ENCODE peak calls at places on chromosome X, in four cellular contexts. W, F, H and D are unnamed samples.

GRCh38 chrX:10076765-10077164 is 80.0 kb upstream of the CLCN4 start:
- DNase-seq in W (no peak), F (no peak), H (no peak), D (no peak)

GRCh38 chrX:153908219-153908875 is 3.9 kb downstream of the AVPR2 start:
- DNase-seq in W (no peak), F (no peak), H (no peak), D (no peak)

GRCh38 chrX:148536961-148537360 is 36.5 kb downstream of the AFF2 start:
- DNase-seq in W (no peak), F (no peak), H (no peak), D (no peak)

GRCh38 chrX:38878674-38879375 is 77.6 kb downstream of the MID1IP1 start:
- DNase-seq in W (no peak), F (no peak), H (no peak), D (no peak)

GRCh38 chrX:40340116-40340515 is 240.7 kb upstream of the ATP6AP2 start:
- DNase-seq in W (no peak), F (no peak), H (no peak), D (no peak)

GRCh38 chrX:40866878-40867277 is 131.5 kb upstream of the MED14 start:
- DNase-seq in W (no peak), F (no peak), H (no peak), D (peak; percentile 16)

GRCh38 chrX:103823591-103823990 is 8.5 kb downstream of the RAB9B start:
- DNase-seq in W (no peak), F (no peak), H (no peak), D (no peak)

GRCh38 chrX:115972717-115973116 is 197.8 kb upstream of the AGTR2 start:
- DNase-seq in W (no peak), F (no peak), H (no peak), D (no peak)

DNA sequence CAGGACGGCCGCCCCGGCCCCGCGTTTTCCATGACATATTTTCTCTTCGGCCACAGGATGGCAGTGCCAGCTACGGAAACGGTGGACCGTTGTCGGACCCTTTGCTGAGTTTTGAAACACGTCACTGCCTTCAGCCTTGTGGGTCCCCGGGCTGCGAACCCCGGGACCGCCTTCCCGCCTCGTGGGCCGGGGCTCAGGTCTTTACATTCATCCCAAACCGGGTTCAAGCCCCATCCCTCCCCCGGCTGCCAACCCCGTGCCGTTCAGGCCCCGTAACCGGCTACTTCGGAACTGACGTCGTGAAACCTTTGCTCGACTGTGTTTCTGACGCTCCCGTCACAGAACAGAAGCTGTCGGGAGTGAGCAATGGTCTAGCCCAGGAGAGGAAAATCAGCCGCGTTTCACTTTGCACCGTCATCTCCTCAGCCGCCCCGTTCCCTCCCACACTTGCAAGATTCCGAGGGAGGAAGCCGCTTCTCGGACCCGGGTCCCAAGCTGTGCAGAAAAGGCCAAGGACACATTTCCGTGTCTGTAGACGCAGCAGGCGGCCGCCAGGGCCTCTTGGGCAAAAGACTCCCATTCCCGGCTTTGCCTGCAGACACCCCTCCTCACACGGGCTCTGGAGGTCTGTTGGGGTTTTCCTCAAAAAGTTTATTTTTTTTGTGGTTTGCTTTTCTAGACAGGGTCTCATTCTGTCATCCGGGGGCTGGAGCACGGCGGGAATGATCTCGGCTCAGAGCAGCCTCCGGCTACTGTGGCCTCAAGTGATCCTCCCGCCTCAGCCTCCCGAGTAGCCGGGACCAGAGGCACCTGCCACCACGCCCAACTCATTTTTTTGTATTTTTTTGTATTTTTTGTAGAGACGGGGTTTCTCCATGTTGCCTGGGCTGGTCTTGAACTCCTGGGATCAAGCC is 41.4 kb upstream of the PPP2R3B start:
- DNase-seq in W (no peak), F (no peak), H (no peak), D (no peak)
- TF ChIP-seq CTCF in W (no peak), F (no peak), H (no peak), D (no peak)

GRCh38 chrX:30887721-30888120 is 1.3 kb downstream of the TAB3 start:
- DNase-seq in W (no peak), F (no peak), H (no peak), D (no peak)
- H3K4me3 ChIP-seq in W (no peak overlapping the region), F (peak overlapping the region; percentile 79), H (no peak overlapping the region), D (no peak overlapping the region)

DNA sequence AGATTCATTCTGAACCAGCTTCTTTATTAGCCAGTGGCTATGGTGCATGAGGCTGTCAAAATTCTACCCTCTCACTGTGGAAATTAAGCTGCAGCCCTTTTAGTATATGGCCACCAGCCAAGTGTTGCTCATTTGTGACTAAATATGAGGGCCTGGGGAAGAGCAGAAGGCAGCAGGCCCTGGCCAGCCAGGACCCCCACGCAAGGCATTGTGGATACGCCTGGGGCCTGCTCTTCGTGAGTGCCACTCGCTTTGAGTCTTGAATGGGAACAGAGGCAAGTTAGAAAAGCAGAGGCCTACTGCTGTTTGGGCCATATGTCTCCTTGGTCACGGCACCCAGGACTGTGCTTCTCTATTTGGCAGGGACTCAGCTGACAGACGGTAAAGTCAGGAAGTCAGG is 10.9 kb downstream of the RTL5 start:
- DNase-seq in W (no peak), F (no peak), H (no peak), D (no peak)
- H3K4me1 ChIP-seq in W (no peaks in the 10 kb centered on the region), F (peaks cover 53% of the 10 kb centered on the region), H (peaks cover 34% of the 10 kb centered on the region), D (peaks cover 8% of the 10 kb centered on the region)

DNA sequence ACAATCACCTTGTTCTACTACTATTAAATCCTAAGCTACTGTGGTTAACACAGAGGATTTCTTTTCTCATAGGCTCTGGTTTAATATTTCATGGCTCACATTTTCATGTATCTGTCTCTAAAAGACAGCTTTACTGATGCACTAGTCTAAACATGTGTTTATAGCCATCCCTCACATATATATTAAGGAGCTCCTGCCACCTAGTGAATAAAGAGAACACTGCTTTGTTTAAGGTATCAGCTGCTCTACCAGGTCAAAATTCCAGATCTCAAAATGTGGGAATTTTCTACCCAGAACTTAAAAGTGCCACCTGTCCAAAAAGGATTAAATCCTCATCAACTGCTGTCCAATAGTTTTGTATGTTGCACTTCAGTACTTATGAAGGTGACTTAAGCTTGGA is 188.5 kb upstream of the TEX13C start:
- DNase-seq in W (no peak), F (no peak), H (no peak), D (no peak)
- TF ChIP-seq CTCF in W (no peak), F (no peak), H (no peak), D (no peak)

GRCh38 chrX:47560831-47561652 is at the start of gene ARAF:
- DNase-seq in W (peak; percentile 98), F (peak; percentile 97), H (peak; percentile 97), D (peak; percentile 97)

GRCh38 chrX:47562615-47563243 is 1.7 kb downstream of the ARAF start:
- DNase-seq in W (no peak), F (no peak), H (no peak), D (peak; percentile 71)

GRCh38 chrX:47561653-47562151 is 697 bp downstream of the ARAF start:
- DNase-seq in W (no peak), F (no peak), H (no peak), D (no peak)

GRCh38 chrX:47564438-47565085 is 3.6 kb downstream of the ARAF start:
- DNase-seq in W (no peak), F (no peak), H (no peak), D (no peak)

DNA sequence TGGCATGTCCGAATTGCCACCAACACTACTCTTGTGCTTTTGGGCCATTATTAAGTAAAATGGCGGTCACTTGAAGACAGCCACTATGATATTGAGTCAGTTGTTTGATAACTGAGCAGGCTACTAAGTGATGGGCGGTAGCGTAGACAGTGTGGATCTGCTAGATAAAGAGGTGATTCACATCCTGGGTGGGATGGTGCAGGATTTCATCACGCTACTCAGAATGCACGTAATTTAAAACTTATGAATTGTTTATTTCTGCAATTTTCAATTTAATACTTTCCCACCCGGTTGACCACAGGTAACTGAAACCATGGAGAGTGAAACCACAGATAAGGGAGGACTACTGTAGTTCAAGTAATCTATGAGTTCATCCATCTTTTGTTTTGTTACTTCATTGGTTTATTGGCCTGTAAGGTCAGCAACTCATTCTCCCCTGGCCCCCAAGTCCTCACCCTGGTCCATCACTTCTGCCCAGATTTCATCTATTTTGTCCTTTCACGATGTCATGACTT is 2.9 kb downstream of the ARAF start:
- DNase-seq in W (no peak), F (no peak), H (no peak), D (no peak)
- H3K4me3 ChIP-seq in W (no peak overlapping the region), F (no peak overlapping the region), H (no peak overlapping the region), D (no peak overlapping the region)

GRCh38 chrX:120463241-120463640 is 5.9 kb downstream of the LAMP2 start:
- DNase-seq in W (no peak), F (no peak), H (peak; percentile 33), D (no peak)

GRCh38 chrX:120459313-120459712 is 9.8 kb downstream of the LAMP2 start:
- DNase-seq in W (no peak), F (no peak), H (no peak), D (no peak)

GRCh38 chrX:120457766-120458180 is 11.3 kb downstream of the LAMP2 start:
- DNase-seq in W (no peak), F (no peak), H (no peak), D (no peak)

GRCh38 chrX:120464409-120464808 is 4.7 kb downstream of the LAMP2 start:
- DNase-seq in W (no peak), F (no peak), H (no peak), D (no peak)

DNA sequence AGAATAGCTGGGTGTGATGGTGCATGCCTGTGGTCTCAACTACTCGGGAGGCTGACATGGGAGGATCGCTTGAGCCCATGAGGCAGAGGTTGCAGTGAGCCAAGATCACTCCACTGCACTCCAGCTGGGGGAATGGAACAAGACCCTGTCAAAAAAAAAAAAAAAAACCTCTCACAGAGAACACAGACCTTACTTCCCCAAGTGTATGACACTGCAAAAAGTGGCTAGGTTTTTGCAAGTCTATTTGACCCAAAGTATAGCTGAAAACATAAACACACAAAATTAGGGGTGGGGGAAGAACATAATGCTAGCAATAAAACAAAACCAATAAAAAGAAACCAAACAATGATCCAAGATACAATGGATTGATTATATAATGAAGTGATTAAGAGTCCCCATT is 6.7 kb downstream of the LAMP2 start:
- DNase-seq in W (no peak), F (no peak), H (no peak), D (no peak)
- H3K4me1 ChIP-seq in W (no peaks in the 10 kb centered on the region), F (peaks cover 38% of the 10 kb centered on the region), H (no peaks in the 10 kb centered on the region), D (peaks cover under 1% of the 10 kb centered on the region)

DNA sequence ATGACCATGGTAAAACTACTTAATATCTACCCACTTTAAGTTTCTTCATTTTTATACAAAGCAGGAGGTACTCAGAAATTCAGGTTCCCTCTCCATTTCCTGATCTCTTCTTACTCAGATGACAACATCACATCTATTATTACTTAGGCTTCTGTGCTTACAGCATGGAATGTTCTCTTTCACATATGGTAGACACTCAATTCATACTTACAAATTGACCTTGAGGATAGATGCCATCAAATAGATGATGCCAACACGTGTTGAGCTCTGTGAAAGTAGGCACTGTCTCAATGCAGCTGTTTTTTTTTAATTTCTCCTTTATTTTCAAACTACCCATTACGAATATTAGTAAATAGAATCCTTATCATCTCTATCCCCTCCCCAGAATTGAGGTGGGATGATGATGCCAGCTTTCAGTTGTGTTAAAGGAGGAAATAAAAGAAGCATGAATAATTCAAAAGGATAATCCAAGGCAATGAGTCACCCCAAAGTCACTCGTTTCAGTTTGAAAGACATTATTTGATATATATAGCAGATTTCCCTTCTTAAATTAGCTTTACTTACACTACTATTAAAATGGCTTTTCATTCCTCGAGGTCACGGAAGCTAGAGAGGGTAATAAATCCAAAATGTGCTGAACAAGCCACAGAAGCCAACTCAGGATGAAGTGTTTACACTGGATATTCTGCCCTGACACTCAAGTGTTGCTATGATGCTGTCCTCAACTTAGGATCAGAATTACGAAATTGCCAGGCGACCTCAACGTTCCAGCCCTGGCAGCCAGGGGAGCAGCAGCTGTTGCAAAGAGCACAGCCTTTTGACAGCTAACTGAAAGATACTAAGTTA is 124.2 kb upstream of the EOLA2 start:
- DNase-seq in W (peak; percentile 67), F (no peak), H (peak; percentile 39), D (no peak)
- TF ChIP-seq CTCF in W (no peak), F (no peak), H (peak; percentile 39), D (no peak)

GRCh38 chrX:56564182-56564885 is 907 bp downstream of the UBQLN2 start:
- DNase-seq in W (no peak), F (no peak), H (no peak), D (peak; percentile 23)
- H3K4me3 ChIP-seq in W (peak overlapping the region; percentile 66), F (peak overlapping the region; percentile 70), H (peak overlapping the region; percentile 80), D (peak overlapping the region; percentile 80)